ENCODE peak calls at places on chromosomes 4 and X, in ten cellular contexts. K is adrenal gland; I is stromal cell of bone marrow; W is HT-29; Y is DMS153; X is activated CD4-positive, alpha-beta T cell treated with anti-CD3 and anti-CD28 coated beads, Interleukin-2, amount 50 U/mL, for 4 hours; L is neural crest cell; C is heart left ventricle; Z is hypothalamus; O is stimulated activated CD4-positive, alpha-beta T cell treated with anti-CD3 and anti-CD28 coated beads, Interleukin-1b, Interleukin-23, amount 100 ng/mL, for 4 hours. M is an unnamed sample.
A peak's percentile ranks its signal among the peaks of the same experiment; 100 is the strongest.

GRCh38 chr4:77156912-77157858 is at the start of gene CCNG2:
- DNase-seq in K (peak; percentile 86), I (peak; percentile 83), W (no peak), Y (peak; percentile 94), X (peak; percentile 75), L (peak; percentile 92), C (peak; percentile 90), Z (peak; percentile 88), O (peak; percentile 69), M (peak; percentile 88)

GRCh38 chr4:80592950-80593349 is 257.4 kb downstream of the CFAP299 start:
- DNase-seq in K (no peak), I (no peak), W (no peak), Y (no peak), X (no peak), L (no peak), C (no peak), Z (no peak), O (no peak), M (no peak)

GRCh38 chr4:2833671-2834000 is 10.0 kb upstream of the ADD1 start:
- DNase-seq in K (no peak), I (no peak), W (no peak), Y (no peak), X (no peak), L (no peak), C (no peak), Z (no peak), O (no peak), M (no peak)

GRCh38 chr4:111811661-111812060 is 333.6 kb upstream of the FAM241A start:
- DNase-seq in K (no peak), I (no peak), W (no peak), Y (no peak), X (no peak), L (no peak), C (no peak), Z (no peak), O (no peak), M (no peak)

GRCh38 chrX:108736509-108737479 is at the start of gene IRS4:
- DNase-seq in K (no peak), I (no peak), W (no peak), Y (no peak), X (no peak), L (peak; percentile 41), C (no peak), Z (no peak), O (no peak), M (no peak)

GRCh38 chr4:125382995-125383394 is 68.2 kb downstream of the FAT4 start:
- DNase-seq in K (no peak), I (no peak), W (no peak), Y (no peak), X (no peak), L (no peak), C (no peak), Z (no peak), O (no peak), M (no peak)

GRCh38 chr4:893276-893994 is 38.7 kb downstream of the GAK start:
- DNase-seq in K (no peak), I (no peak), W (no peak), Y (no peak), X (no peak), L (no peak), C (no peak), Z (no peak), O (no peak), M (no peak)

GRCh38 chr4:70511365-70511764 is 7.0 kb upstream of the AMTN start:
- DNase-seq in K (no peak), I (no peak), W (no peak), Y (no peak), X (no peak), L (no peak), C (no peak), Z (no peak), O (no peak), M (no peak)

GRCh38 chr4:24229976-24230375 is 340.1 kb upstream of the PPARGC1A start:
- DNase-seq in K (no peak), I (peak; percentile 45), W (no peak), Y (no peak), X (no peak), L (no peak), C (no peak), Z (no peak), O (no peak), M (no peak)

GRCh38 chr4:17447056-17447455 is 64.8 kb downstream of the QDPR start:
- DNase-seq in K (no peak), I (no peak), W (no peak), Y (no peak), X (no peak), L (no peak), C (no peak), Z (no peak), O (no peak), M (no peak)

GRCh38 chr4:11635336-11635735 is 206.6 kb upstream of the HS3ST1 start:
- DNase-seq in K (no peak), I (no peak), W (peak; percentile 52), Y (no peak), X (no peak), L (no peak), C (no peak), Z (no peak), O (no peak), M (no peak)

GRCh38 chr4:101953949-101954348 is 163.4 kb downstream of the BANK1 start:
- DNase-seq in K (no peak), I (no peak), W (no peak), Y (no peak), X (no peak), L (no peak), C (no peak), Z (no peak), O (no peak), M (no peak)

GRCh38 chr4:171626554-171626953 is 186.7 kb upstream of the GALNTL6 start:
- DNase-seq in K (no peak), I (no peak), W (no peak), Y (no peak), X (no peak), L (no peak), C (no peak), Z (no peak), O (no peak), M (no peak)

GRCh38 chr4:84286048-84286447 is 213.0 kb downstream of the NKX6-1 start:
- DNase-seq in K (no peak), I (no peak), W (no peak), Y (no peak), X (no peak), L (no peak), C (no peak), Z (no peak), O (no peak), M (no peak)

GRCh38 chr4:112422644-112423043 is 93.3 kb downstream of the NEUROG2 start:
- DNase-seq in K (no peak), I (no peak), W (no peak), Y (no peak), X (no peak), L (no peak), C (no peak), Z (no peak), O (no peak), M (no peak)

GRCh38 chr4:113756005-113756410 is 5.5 kb downstream of the CAMK2D start:
- DNase-seq in K (no peak), I (peak; percentile 18), W (no peak), Y (no peak), X (no peak), L (no peak), C (no peak), Z (no peak), O (no peak), M (no peak)

GRCh38 chr4:88794087-88794486 is 96.5 kb upstream of the NAP1L5 start:
- DNase-seq in K (no peak), I (no peak), W (no peak), Y (no peak), X (no peak), L (no peak), C (no peak), Z (no peak), O (no peak), M (no peak)

GRCh38 chr4:41722171-41722570 is 26.4 kb downstream of the PHOX2B start:
- DNase-seq in K (no peak), I (no peak), W (no peak), Y (no peak), X (no peak), L (no peak), C (no peak), Z (no peak), O (no peak), M (no peak)

GRCh38 chr4:124177647-124178425 is 534.7 kb downstream of the ANKRD50 start:
- DNase-seq in K (no peak), I (peak; percentile 61), W (peak; percentile 61), Y (no peak), X (no peak), L (no peak), C (no peak), Z (no peak), O (no peak), M (no peak)

GRCh38 chr4:42396361-42397255 is 680 bp upstream of the SHISA3 start:
- DNase-seq in K (no peak), I (no peak), W (no peak), Y (no peak), X (no peak), L (peak; percentile 8), C (no peak), Z (no peak), O (no peak), M (no peak)

GRCh38 chrX:131068945-131069719 is 11.0 kb downstream of the ARHGAP36 start:
- DNase-seq in K (no peak), I (peak; percentile 1), W (no peak), Y (no peak), X (no peak), L (peak; percentile 77), C (no peak), Z (no peak), O (no peak), M (no peak)

GRCh38 chrX:65581661-65582339 is 47.2 kb upstream of the LAS1L start:
- DNase-seq in K (peak; percentile 53), I (peak; percentile 46), W (peak; percentile 86), Y (peak; percentile 31), X (peak; percentile 51), L (peak; percentile 48), C (peak; percentile 29), Z (peak; percentile 0), O (peak; percentile 11), M (no peak)

GRCh38 chrX:44569122-44569521 is 26.5 kb upstream of the FUNDC1 start:
- DNase-seq in K (no peak), I (no peak), W (no peak), Y (no peak), X (no peak), L (no peak), C (no peak), Z (no peak), O (no peak), M (no peak)

GRCh38 chr4:86818845-86819244 is 30.3 kb downstream of the SLC10A6 start:
- DNase-seq in K (no peak), I (no peak), W (peak; percentile 50), Y (no peak), X (no peak), L (no peak), C (no peak), Z (no peak), O (no peak), M (no peak)

GRCh38 chrX:109533005-109533404 is 3.6 kb upstream of the NXT2 start:
- DNase-seq in K (no peak), I (no peak), W (no peak), Y (no peak), X (no peak), L (no peak), C (no peak), Z (no peak), O (no peak), M (no peak)

GRCh38 chr4:57191523-57192034 is 81.4 kb upstream of the IGFBP7 start:
- DNase-seq in K (no peak), I (no peak), W (no peak), Y (no peak), X (no peak), L (no peak), C (no peak), Z (no peak), O (no peak), M (no peak)

GRCh38 chr4:55337944-55338343 is 8.1 kb upstream of the SRD5A3 start:
- DNase-seq in K (no peak), I (no peak), W (no peak), Y (no peak), X (no peak), L (no peak), C (no peak), Z (no peak), O (no peak), M (no peak)

GRCh38 chr4:133618963-133619362 is 469.9 kb downstream of the PCDH10 start:
- DNase-seq in K (no peak), I (no peak), W (peak; percentile 6), Y (no peak), X (no peak), L (no peak), C (no peak), Z (no peak), O (no peak), M (no peak)

M was measured in left ventricle myocardium superior.